ENCODE peak calls at places on chromosomes 11 and 22, in five cellular contexts. K is NCI-H524, X is mesenchymal stem cell, C is HFFc6, G is activated T-cell treated with anti-CD3 and anti-CD28 coated beads for 1 hour. J is an unnamed sample.

GRCh38 chr11:34653851-34654490 is 33.1 kb downstream of the EHF start:
- DNase-seq in K (no peak), X (peak), C (peak), G (no peak), J (no peak)

GRCh38 chr11:40403321-40403720 is 1056.1 kb downstream of the LRRC4C start:
- DNase-seq in K (no peak), X (peak), C (no peak), G (no peak), J (no peak)

GRCh38 chr11:58567889-58568512 is 7.7 kb downstream of the LPXN start:
- DNase-seq in K (peak), X (peak), C (peak), G (peak), J (peak)

GRCh38 chr22:19942071-19942885 is 660 bp upstream of the TXNRD2 start:
- DNase-seq in K (no peak), X (peak), C (peak), G (no peak), J (no peak)

GRCh38 chr11:47494996-47495855 is 46.3 kb upstream of the RAPSN start:
- DNase-seq in K (no peak), X (peak), C (no peak), G (no peak), J (no peak)

GRCh38 chr11:14380947-14381555 is 22.1 kb upstream of the RRAS2 start:
- DNase-seq in K (peak), X (peak), C (peak), G (peak), J (peak)

GRCh38 chr22:32713737-32714457 is 87.6 kb upstream of the TIMP3 start:
- DNase-seq in K (no peak), X (no peak), C (no peak), G (no peak), J (no peak)

GRCh38 chr11:17894929-17895658 is 117.8 kb downstream of the SERGEF start:
- DNase-seq in K (no peak), X (peak), C (no peak), G (no peak), J (no peak)

GRCh38 chr22:32053165-32053755 is 10.2 kb downstream of the SLC5A1 start:
- DNase-seq in K (no peak), X (no peak), C (no peak), G (no peak), J (no peak)

GRCh38 chr11:46198245-46198872 is 77.1 kb upstream of the PHF21A start:
- DNase-seq in K (no peak), X (no peak), C (no peak), G (no peak), J (no peak)

GRCh38 chr11:65384301-65384889 is 1.9 kb upstream of the SLC25A45 start:
- DNase-seq in K (no peak), X (peak), C (peak), G (no peak), J (no peak)